ENCODE peak calls at places on chromosomes 11 and 22, in five cellular contexts. U, Q, I, N and T are unnamed samples.

GRCh38 chr11:123055132-123055924 is 6.6 kb downstream of the HSPA8 start:
- DNase-seq in U (no peak), Q (no peak), I (no peak), N (no peak), T (no peak)

GRCh38 chr11:46504817-46505613 is 88.8 kb downstream of the AMBRA1 start:
- DNase-seq in U (peak), Q (peak), I (no peak), N (no peak), T (no peak)

GRCh38 chr11:44945639-44946038 is 5.0 kb downstream of the TP53I11 start:
- DNase-seq in U (no peak), Q (no peak), I (no peak), N (no peak), T (no peak)

GRCh38 chr11:83609181-83609580 is 323.0 kb upstream of the CCDC90B start:
- DNase-seq in U (no peak), Q (no peak), I (no peak), N (no peak), T (no peak)

GRCh38 chr22:31144223-31144622 is 3.9 kb upstream of the PLA2G3 start:
- DNase-seq in U (peak), Q (peak), I (peak), N (no peak), T (no peak)

GRCh38 chr11:88246680-88247079 is 71.4 kb upstream of the RAB38 start:
- DNase-seq in U (peak), Q (peak), I (no peak), N (no peak), T (no peak)

GRCh38 chr22:25484498-25484897 is 80.0 kb upstream of the GRK3 start:
- DNase-seq in U (no peak), Q (no peak), I (no peak), N (no peak), T (no peak)

GRCh38 chr11:71936825-71937224 is 8.0 kb downstream of the RNF121 start:
- DNase-seq in U (peak), Q (peak), I (no peak), N (no peak), T (no peak)